ENCODE peak calls at places on chromosome 11, in seven cellular contexts. One of them, this sample, is unnamed.
A peak's percentile ranks its signal among the peaks of the same experiment; 100 is the strongest.

GRCh38 chr11:16393335-16393734 is 37.0 kb upstream of the SOX6 start:
- DNase-seq in HCT116: no peak
- DNase-seq in SK-N-SH: no peak
- DNase-seq in K562: no peak
- DNase-seq in GM12878: no peak
- DNase-seq in HepG2: no peak
- DNase-seq in H1: no peak
- DNase-seq in this sample: no peak

GRCh38 chr11:117547188-117547831 is 219.7 kb downstream of the CEP164 start:
- DNase-seq in K562: no peak
- DNase-seq in HepG2: no peak
- DNase-seq in SK-N-SH: no peak
- DNase-seq in HCT116: no peak
- DNase-seq in H1: no peak
- DNase-seq in GM12878: no peak
- DNase-seq in this sample: no peak

GRCh38 chr11:133228406-133229330 is 303.6 kb downstream of the OPCML start:
- DNase-seq in K562: no peak
- DNase-seq in HCT116: no peak
- DNase-seq in H1: peak; percentile 81
- DNase-seq in HepG2: no peak
- DNase-seq in GM12878: no peak
- DNase-seq in SK-N-SH: peak; percentile 79
- DNase-seq in this sample: peak; percentile 60

GRCh38 chr11:130165601-130166456 is 6.2 kb downstream of the ST14 start:
- DNase-seq in GM12878: no peak
- DNase-seq in SK-N-SH: no peak
- DNase-seq in K562: no peak
- DNase-seq in H1: no peak
- DNase-seq in HCT116: no peak
- DNase-seq in HepG2: no peak
- DNase-seq in this sample: no peak

GRCh38 chr11:114972105-114972504 is 293.8 kb downstream of the NXPE2 start:
- DNase-seq in HCT116: no peak
- DNase-seq in SK-N-SH: no peak
- DNase-seq in GM12878: no peak
- DNase-seq in HepG2: no peak
- DNase-seq in K562: no peak
- DNase-seq in H1: no peak
- DNase-seq in this sample: no peak

GRCh38 chr11:2699185-2699530 is 636 bp downstream of the KCNQ1OT1 start:
- DNase-seq in HCT116: no peak
- DNase-seq in GM12878: no peak
- DNase-seq in SK-N-SH: peak; percentile 57
- DNase-seq in HepG2: no peak
- DNase-seq in K562: no peak
- DNase-seq in H1: no peak
- DNase-seq in this sample: no peak

GRCh38 chr11:35794850-35795249 is 132.3 kb downstream of the TRIM44 start:
- DNase-seq in HCT116: no peak
- DNase-seq in SK-N-SH: no peak
- DNase-seq in K562: no peak
- DNase-seq in H1: no peak
- DNase-seq in GM12878: no peak
- DNase-seq in HepG2: no peak
- DNase-seq in this sample: no peak

GRCh38 chr11:122327528-122327927 is 211.5 kb upstream of the BLID start:
- DNase-seq in HCT116: no peak
- DNase-seq in SK-N-SH: no peak
- DNase-seq in H1: no peak
- DNase-seq in K562: no peak
- DNase-seq in GM12878: no peak
- DNase-seq in HepG2: no peak
- DNase-seq in this sample: no peak

GRCh38 chr11:121842186-121842585 is 273.8 kb downstream of the BLID start:
- DNase-seq in K562: no peak
- DNase-seq in HCT116: no peak
- DNase-seq in SK-N-SH: no peak
- DNase-seq in H1: no peak
- DNase-seq in GM12878: no peak
- DNase-seq in HepG2: no peak
- DNase-seq in this sample: no peak

DNA sequence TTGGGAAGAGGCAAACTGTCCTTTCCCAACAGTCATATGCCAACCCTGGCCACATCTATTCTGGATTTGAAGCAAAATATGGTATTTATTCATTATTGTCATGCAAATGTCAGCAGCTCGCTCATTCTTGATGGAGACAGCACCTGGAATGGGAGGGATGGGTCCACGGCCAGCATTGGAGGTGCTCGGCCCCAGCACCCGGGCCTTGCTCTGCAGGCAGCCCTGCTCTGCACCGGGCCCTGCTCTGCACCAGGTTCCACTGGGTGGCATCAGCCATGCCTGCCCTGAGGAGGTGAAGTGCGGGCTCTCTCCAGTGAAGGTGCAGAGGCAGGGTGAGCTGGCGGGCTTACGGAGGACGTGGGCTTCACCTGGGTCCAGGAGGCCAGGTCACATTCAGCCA is 19.8 kb downstream of the LRP5 start:
- DNase-seq in K562: no peak
- DNase-seq in SK-N-SH: no peak
- DNase-seq in GM12878: no peak
- DNase-seq in HCT116: no peak
- DNase-seq in HepG2: no peak
- DNase-seq in H1: no peak
- DNase-seq in this sample: no peak
- TF ChIP-seq JUND in K562: no peak
- TF ChIP-seq JUND in SK-N-SH: no peak
- TF ChIP-seq JUND in GM12878: no peak
- TF ChIP-seq JUND in HCT116: no peak
- TF ChIP-seq JUND in HepG2: no peak
- TF ChIP-seq JUND in H1: no peak
- TF ChIP-seq JUND in this sample: no peak

GRCh38 chr11:109512680-109513079 is 90.7 kb downstream of the C11orf87 start:
- DNase-seq in GM12878: no peak
- DNase-seq in SK-N-SH: no peak
- DNase-seq in K562: no peak
- DNase-seq in H1: no peak
- DNase-seq in HCT116: no peak
- DNase-seq in HepG2: no peak
- DNase-seq in this sample: no peak
- TF ChIP-seq JUND in GM12878: no peak
- TF ChIP-seq JUND in SK-N-SH: no peak
- TF ChIP-seq JUND in K562: no peak
- TF ChIP-seq JUND in H1: no peak
- TF ChIP-seq JUND in HCT116: no peak
- TF ChIP-seq JUND in HepG2: no peak
- TF ChIP-seq JUND in this sample: no peak

DNA sequence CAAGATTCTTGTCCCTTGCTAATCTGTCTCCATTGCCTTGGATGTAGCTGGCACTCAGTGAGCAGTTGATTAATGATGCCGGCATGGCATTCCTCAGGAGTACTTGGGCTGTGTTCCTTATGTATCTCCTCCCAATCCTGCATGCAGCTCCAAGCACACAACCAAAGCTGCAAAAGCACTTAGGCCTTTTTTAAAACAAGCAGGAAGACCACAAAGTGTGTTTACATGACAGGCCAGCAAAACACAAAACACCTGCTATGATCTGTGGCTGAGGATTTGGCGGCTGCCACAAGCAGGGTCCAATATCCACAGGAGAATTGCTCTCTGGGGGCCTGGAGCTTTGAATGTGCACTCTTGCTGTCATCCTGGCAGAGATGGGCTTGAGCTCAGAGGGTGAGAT is 8.9 kb downstream of the ABTB2 start:
- DNase-seq in GM12878: no peak
- DNase-seq in H1: no peak
- DNase-seq in SK-N-SH: no peak
- DNase-seq in HepG2: no peak
- DNase-seq in HCT116: no peak
- DNase-seq in K562: no peak
- DNase-seq in this sample: no peak
- TF ChIP-seq JUND in GM12878: no peak
- TF ChIP-seq JUND in H1: no peak
- TF ChIP-seq JUND in SK-N-SH: no peak
- TF ChIP-seq JUND in HepG2: no peak
- TF ChIP-seq JUND in HCT116: no peak
- TF ChIP-seq JUND in K562: no peak
- TF ChIP-seq JUND in this sample: no peak

GRCh38 chr11:19759389-19759788 is 46.8 kb downstream of the NAV2 start:
- DNase-seq in GM12878: no peak
- DNase-seq in SK-N-SH: no peak
- DNase-seq in K562: no peak
- DNase-seq in H1: no peak
- DNase-seq in HepG2: no peak
- DNase-seq in HCT116: no peak
- DNase-seq in this sample: no peak

GRCh38 chr11:19762266-19762665 is 49.6 kb downstream of the NAV2 start:
- DNase-seq in SK-N-SH: no peak
- DNase-seq in H1: no peak
- DNase-seq in HCT116: no peak
- DNase-seq in K562: no peak
- DNase-seq in GM12878: no peak
- DNase-seq in HepG2: no peak
- DNase-seq in this sample: no peak

GRCh38 chr11:19751055-19751454 is 38.4 kb downstream of the NAV2 start:
- DNase-seq in HCT116: no peak
- DNase-seq in H1: no peak
- DNase-seq in K562: no peak
- DNase-seq in SK-N-SH: no peak
- DNase-seq in HepG2: no peak
- DNase-seq in GM12878: no peak
- DNase-seq in this sample: no peak

GRCh38 chr11:19753451-19754041 is 40.9 kb downstream of the NAV2 start:
- DNase-seq in H1: no peak
- DNase-seq in SK-N-SH: no peak
- DNase-seq in GM12878: no peak
- DNase-seq in HepG2: no peak
- DNase-seq in K562: no peak
- DNase-seq in HCT116: no peak
- DNase-seq in this sample: no peak

DNA sequence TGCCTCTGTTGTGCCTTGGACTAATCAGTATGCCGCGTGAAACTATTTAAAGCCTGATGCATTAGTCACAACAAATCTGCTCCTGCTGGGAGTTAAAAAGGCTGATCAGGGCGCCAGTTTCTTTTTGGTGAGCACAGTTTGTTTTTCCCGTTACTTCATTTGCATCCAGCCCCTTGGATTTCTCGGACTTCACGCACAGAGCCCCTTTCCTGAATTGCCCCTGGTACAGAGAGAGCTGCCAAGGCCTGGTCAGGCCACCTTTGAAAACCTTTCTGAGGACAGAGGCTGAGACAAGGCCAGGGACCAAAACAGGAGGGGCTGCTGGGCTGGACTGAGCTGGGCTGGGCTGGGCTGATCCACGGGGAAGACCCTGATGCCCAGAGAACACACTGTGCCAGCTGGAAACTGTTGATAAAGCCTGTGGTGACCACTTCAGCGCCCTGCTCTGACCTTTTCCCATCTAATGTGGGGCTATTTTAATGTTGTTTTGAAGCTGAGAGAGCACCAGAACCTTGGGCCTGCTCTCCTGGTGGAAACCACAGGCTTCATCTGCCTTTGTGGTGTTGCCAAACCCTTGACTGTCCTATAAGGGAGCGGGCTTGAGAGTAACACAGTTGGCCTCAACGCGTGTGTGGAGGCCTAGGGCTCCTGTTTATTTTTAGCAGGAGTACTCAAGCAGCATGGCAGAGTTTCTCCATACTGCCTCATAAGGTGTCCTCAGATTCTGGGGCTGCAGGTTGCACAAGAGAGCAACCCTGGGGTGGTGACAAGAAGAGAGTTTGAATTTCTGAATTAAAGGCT is 44.2 kb downstream of the NAV2 start:
- DNase-seq in K562: no peak
- DNase-seq in GM12878: no peak
- DNase-seq in HepG2: no peak
- DNase-seq in H1: no peak
- DNase-seq in SK-N-SH: no peak
- DNase-seq in HCT116: no peak
- DNase-seq in this sample: no peak
- TF ChIP-seq JUND in K562: no peak
- TF ChIP-seq JUND in GM12878: no peak
- TF ChIP-seq JUND in HepG2: no peak
- TF ChIP-seq JUND in H1: no peak
- TF ChIP-seq JUND in SK-N-SH: no peak
- TF ChIP-seq JUND in HCT116: no peak
- TF ChIP-seq JUND in this sample: no peak

This sample was measured in T47D.